ENCODE peak calls at places on chromosomes 4 and X, in seven cellular contexts. B, H, K, V, P, X and R are unnamed samples. For H3K9me3, the result is how much of the 10 kb centered on the place peaks cover.

GRCh38 chr4:143178923-143179322 is 5.8 kb upstream of the USP38 start:
- DNase-seq in K (no peak), P (no peak), X (no peak), V (no peak), B (no peak), H (no peak), R (no peak)

GRCh38 chrX:54484666-54485065 is 11.4 kb downstream of the FGD1 start:
- DNase-seq in P (no peak), K (no peak), B (no peak), V (peak), H (peak), X (no peak), R (no peak)

GRCh38 chr4:55446578-55446922 is 50.8 kb downstream of the TMEM165 start:
- DNase-seq in H (peak), B (no peak), V (no peak), P (no peak), X (no peak), K (no peak), R (no peak)

GRCh38 chr4:77045490-77045889 is 30.3 kb downstream of the CCNI start:
- DNase-seq in V (peak), B (no peak), P (no peak), K (no peak), X (no peak), H (peak), R (no peak)

GRCh38 chrX:111568356-111568755 is 56.9 kb downstream of the SERTM2 start:
- DNase-seq in H (peak), K (no peak), P (no peak), B (no peak), X (no peak), V (peak), R (no peak)

GRCh38 chr4:154928640-154929257 is 147.7 kb downstream of the RBM46 start:
- DNase-seq in P (no peak), K (no peak), V (peak), X (peak), H (peak), B (no peak), R (no peak)

GRCh38 chr4:7699040-7699439 is 240.6 kb downstream of the AFAP1 start:
- DNase-seq in B (no peak), X (no peak), K (no peak), P (no peak), V (no peak), H (peak), R (no peak)

GRCh38 chr4:40886931-40887330 is 137.2 kb downstream of the NSUN7 start:
- DNase-seq in H (no peak), V (no peak), X (no peak), K (no peak), B (no peak), P (no peak), R (no peak)

GRCh38 chr4:82833696-82834313 is 35.2 kb upstream of the SCD5 start:
- DNase-seq in B (no peak), K (no peak), H (peak), X (no peak), P (no peak), V (no peak), R (no peak)

GRCh38 chr4:66443020-66443419 is 772.7 kb upstream of the EPHA5 start:
- DNase-seq in V (no peak), B (no peak), X (no peak), H (no peak), P (no peak), K (no peak), R (no peak)

GRCh38 chr4:152117054-152117453 is 356.2 kb upstream of the GATB start:
- DNase-seq in V (no peak), B (no peak), P (no peak), H (no peak), K (no peak), X (no peak), R (no peak)

GRCh38 chrX:107775734-107776511 is at the start of gene TSC22D3:
- DNase-seq in V (peak), P (peak), H (peak), K (peak), X (no peak), B (peak), R (peak)

GRCh38 chrX:14412686-14413085 is 116.7 kb upstream of the GLRA2 start:
- DNase-seq in V (no peak), P (peak), B (no peak), X (no peak), K (no peak), H (peak), R (no peak)

GRCh38 chrX:133297284-133297683 is 79.1 kb upstream of the TFDP3 start:
- DNase-seq in B (no peak), K (no peak), H (peak), X (no peak), V (no peak), P (no peak), R (no peak)

GRCh38 chr4:29853843-29854242 is 866.3 kb upstream of the PCDH7 start:
- DNase-seq in H (no peak), V (peak), X (no peak), B (no peak), P (no peak), K (no peak), R (no peak)

GRCh38 chr4:36872679-36873078 is 371.9 kb upstream of the NWD2 start:
- DNase-seq in K (no peak), B (no peak), V (no peak), P (no peak), H (no peak), X (no peak), R (no peak)

GRCh38 chr4:7753931-7754465 is 185.7 kb downstream of the AFAP1 start:
- DNase-seq in X (no peak), K (peak), B (no peak), P (no peak), H (no peak), V (no peak), R (no peak)

GRCh38 chrX:130120321-130120731 is 10.0 kb upstream of the ELF4 start:
- DNase-seq in P (peak), V (peak), K (no peak), B (no peak), H (peak), X (no peak), R (no peak)

GRCh38 chrX:44459501-44459900 is 83.2 kb downstream of the FUNDC1 start:
- DNase-seq in X (no peak), V (no peak), K (no peak), B (no peak), H (peak), P (no peak), R (no peak)

GRCh38 chrX:13506574-13506973 is 62.8 kb upstream of the EGFL6 start:
- DNase-seq in H (peak), P (no peak), V (peak), B (no peak), X (peak), K (peak), R (peak)

GRCh38 chr4:8039290-8039689 is 99.6 kb upstream of the AFAP1 start:
- DNase-seq in B (no peak), K (no peak), V (peak), X (peak), P (no peak), H (peak), R (no peak)

GRCh38 chr4:185708348-185708747 is 103.6 kb downstream of the SORBS2 start:
- DNase-seq in X (no peak), P (no peak), V (no peak), K (no peak), B (no peak), H (peak), R (no peak)

GRCh38 chr4:3107271-3108185 is 33.0 kb downstream of the HTT start:
- DNase-seq in X (no peak), B (no peak), H (peak), V (no peak), K (no peak), P (no peak), R (no peak)

GRCh38 chr4:173211222-173211621 is 42.6 kb downstream of the GALNT7 start:
- DNase-seq in X (no peak), H (no peak), P (no peak), V (no peak), K (no peak), B (no peak), R (no peak)

GRCh38 chr4:87310691-87311335 is 11.9 kb downstream of the HSD17B13 start:
- DNase-seq in X (no peak), P (no peak), K (no peak), V (no peak), B (no peak), H (no peak), R (no peak)

DNA sequence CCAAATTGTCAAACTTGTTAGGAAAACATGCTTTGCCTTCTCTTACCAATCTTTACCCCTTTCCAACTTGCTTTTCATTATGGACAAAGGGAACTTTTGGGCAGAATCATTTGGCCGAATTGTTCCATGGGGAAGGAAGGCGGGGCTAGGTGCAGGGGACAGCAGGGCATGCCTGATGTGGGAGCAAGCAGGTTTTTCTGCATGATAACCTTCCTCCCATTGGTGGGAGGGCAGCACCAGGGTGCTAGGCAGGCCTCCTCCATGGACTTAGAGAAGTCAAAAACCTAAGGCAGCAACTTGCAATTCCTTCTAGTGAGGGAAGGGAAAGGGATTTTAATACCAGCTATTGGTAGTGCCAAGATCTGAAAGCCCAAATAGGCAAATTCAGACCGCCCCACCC is 260.5 kb downstream of the MAPK10 start:
- DNase-seq in P (no peak), B (no peak), V (no peak), X (no peak), K (no peak), H (no peak), R (no peak)
- H3K4me3 ChIP-seq in P (no peak), B (no peak), V (no peak), X (no peak), K (no peak), H (no peak), R (no peak)

DNA sequence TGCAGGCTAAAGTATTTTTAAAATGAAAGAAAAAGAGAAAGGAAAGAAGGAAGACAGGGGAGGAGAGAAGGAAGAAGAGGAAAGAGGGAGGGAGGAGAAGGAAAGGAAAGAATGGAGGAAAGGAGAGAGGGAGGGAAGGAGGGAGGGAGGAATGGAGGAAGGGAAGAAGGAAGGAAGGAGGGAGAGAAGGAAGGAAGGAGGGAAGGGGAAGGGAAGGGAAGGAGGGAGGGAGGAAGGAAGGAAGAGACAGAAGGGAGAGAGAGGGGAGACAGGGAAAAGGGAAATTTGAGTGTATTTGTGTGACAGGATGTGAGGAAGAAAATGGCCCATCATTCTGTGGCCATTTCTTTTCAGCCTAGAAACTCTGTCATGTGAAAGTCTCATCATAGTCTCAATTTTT is 14.9 kb upstream of the PLAC1 start:
- DNase-seq in H (no peak), V (no peak), B (no peak), X (no peak), K (no peak), P (no peak), R (no peak)
- H3K27ac ChIP-seq in H (no peak), V (no peak), B (no peak), X (no peak), K (no peak), P (no peak), R (no peak)

GRCh38 chrX:71171110-71171801 is 26.6 kb downstream of the NLGN3 start:
- DNase-seq in V (no peak), X (no peak), B (no peak), H (no peak), P (no peak), K (no peak), R (peak)
- H3K9me3 ChIP-seq in V (under half), X (under half), B (under half), H (under half), P (under half), K (under half), R (under half)

GRCh38 chrX:29254515-29254914 is 667.3 kb downstream of the IL1RAPL1 start:
- DNase-seq in V (no peak), B (no peak), P (no peak), H (no peak), X (no peak), K (no peak), R (no peak)
- H3K4me3 ChIP-seq in V (no peak), B (no peak), P (no peak), H (no peak), X (no peak), K (no peak), R (no peak)

GRCh38 chr4:159292137-159292896 is 189.4 kb downstream of the RAPGEF2 start:
- DNase-seq in B (no peak), K (no peak), P (no peak), V (no peak), X (no peak), H (no peak), R (no peak)

GRCh38 chr4:159289682-159290081 is 186.8 kb downstream of the RAPGEF2 start:
- DNase-seq in P (no peak), X (no peak), H (no peak), V (no peak), K (no peak), B (no peak), R (no peak)

GRCh38 chr4:159296061-159296460 is 193.2 kb downstream of the RAPGEF2 start:
- DNase-seq in B (no peak), V (no peak), K (no peak), X (no peak), P (no peak), H (peak), R (no peak)

GRCh38 chr4:159290321-159291030 is 187.6 kb downstream of the RAPGEF2 start:
- DNase-seq in P (no peak), B (no peak), V (no peak), H (peak), X (no peak), K (no peak), R (no peak)

DNA sequence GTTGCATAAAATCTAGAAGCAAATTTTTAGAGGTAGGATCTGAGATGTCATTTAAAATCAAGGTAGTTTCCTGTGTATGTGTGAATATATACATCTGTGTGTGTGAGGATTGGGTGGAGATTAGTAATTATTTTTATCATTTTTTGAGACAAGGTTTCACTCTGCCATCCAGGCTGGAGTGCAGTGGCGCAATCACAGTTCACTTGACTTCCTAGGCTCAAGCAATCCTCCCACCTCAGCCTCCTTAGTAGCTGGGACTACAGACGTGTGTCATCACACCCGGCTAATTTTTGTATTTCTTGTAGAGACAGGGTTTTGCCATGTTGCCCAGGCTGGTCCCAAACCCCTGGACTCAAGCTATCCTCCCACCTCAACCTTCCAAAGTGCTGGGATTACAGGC is 188.3 kb downstream of the RAPGEF2 start:
- DNase-seq in V (no peak), X (no peak), B (no peak), H (no peak), K (no peak), P (no peak), R (no peak)
- H3K27ac ChIP-seq in V (no peak), X (no peak), B (no peak), H (no peak), K (no peak), P (no peak), R (no peak)

DNA sequence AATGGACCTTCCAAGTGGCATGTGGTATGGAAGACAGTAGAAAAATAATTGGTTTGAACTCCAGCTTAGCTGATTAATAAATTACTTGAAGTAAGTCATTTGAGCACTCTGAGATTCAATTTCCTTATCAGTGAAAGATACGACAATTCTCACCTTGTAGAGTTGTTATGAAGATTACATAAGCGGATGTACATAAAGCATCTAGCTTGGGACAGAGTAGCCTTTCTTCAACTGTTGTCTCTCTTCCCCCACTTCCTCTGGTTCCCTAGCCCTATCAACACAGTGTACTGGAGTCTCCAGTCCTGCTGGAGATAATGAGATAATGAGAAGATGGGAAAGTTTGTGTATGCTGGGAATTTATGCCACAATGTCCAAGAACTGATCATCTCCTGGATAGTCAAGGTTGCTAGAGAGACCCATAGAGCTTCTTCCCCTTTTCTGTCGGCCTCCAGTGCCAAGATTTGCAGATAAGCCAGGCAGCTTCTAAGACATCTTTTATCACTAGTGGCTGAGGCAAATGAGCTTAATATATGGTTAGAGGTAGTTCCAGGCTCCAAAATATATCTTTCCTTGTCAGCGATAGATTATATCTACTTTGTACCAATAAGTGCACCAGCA is 33.9 kb downstream of the VSIG4 start:
- DNase-seq in H (no peak), B (no peak), X (no peak), P (no peak), K (no peak), V (no peak), R (no peak)
- H3K9me3 ChIP-seq in H (under half), B (under half), X (under half), P (under half), K (under half), V (under half), R (under half)

GRCh38 chr4:183448436-183448835 is 4.0 kb downstream of the CDKN2AIP start:
- DNase-seq in P (no peak), H (peak), V (no peak), X (no peak), B (no peak), K (no peak), R (no peak)

GRCh38 chr4:183449193-183449888 is 4.9 kb downstream of the CDKN2AIP start:
- DNase-seq in X (no peak), K (no peak), H (peak), P (no peak), V (no peak), B (no peak), R (no peak)

GRCh38 chr4:183450108-183450507 is 5.7 kb downstream of the CDKN2AIP start:
- DNase-seq in H (no peak), B (no peak), P (no peak), V (no peak), X (no peak), K (no peak), R (no peak)

GRCh38 chr4:183444953-183445543 is 612 bp downstream of the CDKN2AIP start:
- DNase-seq in B (peak), X (no peak), K (no peak), P (peak), V (no peak), H (peak), R (peak)

DNA sequence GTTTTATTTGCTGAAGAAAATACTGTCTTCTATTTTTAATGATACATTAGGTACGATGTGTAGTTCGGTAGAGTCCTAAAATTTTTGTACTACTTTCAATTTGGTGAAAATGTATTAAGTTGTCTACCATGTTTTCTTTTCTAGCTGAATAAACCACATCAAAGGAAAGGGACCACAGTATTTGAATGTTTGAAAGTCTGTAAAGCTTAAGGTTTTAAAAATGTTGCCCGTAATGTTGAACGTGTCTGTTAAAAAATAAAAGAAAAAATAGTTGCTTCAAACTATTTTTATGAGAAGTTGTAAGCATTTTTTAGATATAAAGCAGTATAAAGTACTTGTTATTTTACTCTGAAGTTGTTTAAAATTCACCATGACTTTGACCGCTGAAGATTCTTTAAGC is 3.2 kb downstream of the CDKN2AIP start:
- DNase-seq in H (no peak), B (no peak), X (no peak), P (no peak), K (no peak), V (no peak), R (no peak)
- H3K4me3 ChIP-seq in H (no peak), B (no peak), X (no peak), P (no peak), K (no peak), V (no peak), R (no peak)

DNA sequence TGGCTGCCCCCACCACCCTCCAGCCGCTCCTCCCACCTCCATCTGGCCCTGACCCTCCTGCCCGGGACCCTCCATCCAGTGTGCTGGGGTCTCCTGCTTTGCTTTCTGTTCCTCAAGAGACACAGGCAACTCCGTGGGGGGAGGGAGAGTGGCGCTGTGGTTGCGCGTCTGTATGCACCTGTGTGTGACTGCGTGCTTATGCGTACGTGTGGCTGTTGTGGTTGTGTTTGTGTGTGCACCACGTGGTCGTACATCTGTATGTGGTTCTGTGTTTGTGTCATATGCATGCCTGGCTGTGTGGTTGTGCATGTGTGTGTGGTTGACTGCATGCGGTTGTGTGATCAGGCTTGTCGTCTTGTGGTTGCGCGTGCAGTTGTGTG is 33.2 kb downstream of the CPLX1 start:
- DNase-seq in K (peak), X (no peak), V (no peak), H (no peak), B (no peak), P (no peak), R (peak)
- H3K27ac ChIP-seq in K (no peak), X (no peak), V (no peak), H (no peak), B (no peak), P (no peak), R (no peak)

GRCh38 chr4:186714006-186714675 is 9.5 kb downstream of the FAT1 start:
- DNase-seq in P (no peak), B (no peak), H (no peak), X (no peak), K (no peak), V (no peak), R (no peak)
- H3K9me3 ChIP-seq in P (under half), B (under half), H (under half), X (under half), K (under half), V (under half), R (under half)

GRCh38 chr4:105714071-105714521 is 5.5 kb downstream of the GSTCD start:
- DNase-seq in P (no peak), B (no peak), X (no peak), V (no peak), K (no peak), H (peak), R (no peak)
- H3K4me3 ChIP-seq in P (no peak), B (no peak), X (no peak), V (no peak), K (no peak), H (peak), R (no peak)